ENCODE peak calls at places on chromosomes 11 and 22, in ten cellular contexts. Y is dorsolateral prefrontal cortex, D is fibroblast of pulmonary artery, T is stomach, F is psoas muscle, M is activated B cell treated with CpG ODN at 0.5 μM for 24 hours, Q is fibroblast of mammary gland, O is choroid plexus epithelial cell, E is fibroblast of lung, S is ovary. I is an unnamed sample.

GRCh38 chr11:102187416-102188125 is 77.3 kb downstream of the YAP1 start:
- DNase-seq in T (no peak), S (no peak), D (peak; percentile 61), Y (no peak), E (peak; percentile 87), Q (peak; percentile 66), O (peak; percentile 66), F (no peak), M (no peak), I (no peak)

GRCh38 chr22:50260801-50261614 is 475 bp downstream of the MAPK12 start:
- DNase-seq in D (peak; percentile 71), Y (no peak), O (peak; percentile 80), Q (peak; percentile 64), S (no peak), T (peak; percentile 51), M (no peak), E (peak; percentile 67), F (peak; percentile 78), I (no peak)

GRCh38 chr11:32487270-32487669 is 51.9 kb upstream of the WT1 start:
- DNase-seq in Q (no peak), F (no peak), D (peak; percentile 22), E (no peak), M (no peak), Y (no peak), O (peak; percentile 22), T (no peak), S (no peak), I (no peak)

GRCh38 chr11:79616392-79616831 is 175.6 kb upstream of the TENM4 start:
- DNase-seq in M (no peak), O (no peak), T (no peak), D (no peak), F (no peak), Q (no peak), Y (no peak), S (no peak), E (no peak), I (no peak)

GRCh38 chr22:49789289-49790141 is 38.2 kb downstream of the BRD1 start:
- DNase-seq in Y (no peak), M (no peak), D (peak; percentile 63), S (peak; percentile 57), Q (peak; percentile 55), O (peak; percentile 76), F (peak; percentile 80), T (no peak), E (peak; percentile 53), I (peak; percentile 59)

GRCh38 chr11:86802601-86803051 is 2.3 kb downstream of the PRSS23 start:
- DNase-seq in F (no peak), Y (no peak), E (peak; percentile 66), Q (peak; percentile 56), O (peak; percentile 74), S (no peak), D (peak; percentile 68), M (no peak), T (no peak), I (no peak)

GRCh38 chr22:23242473-23243001 is 62.2 kb downstream of the BCR start:
- DNase-seq in F (peak; percentile 34), E (no peak), Q (no peak), M (no peak), Y (no peak), T (no peak), O (peak; percentile 66), S (no peak), D (no peak), I (no peak)

GRCh38 chr11:58513747-58514367 is 6.0 kb upstream of the OR5B21 start:
- DNase-seq in M (no peak), F (peak; percentile 46), D (peak; percentile 80), Q (peak; percentile 75), Y (no peak), S (no peak), T (no peak), O (peak; percentile 81), E (peak; percentile 74), I (no peak)

GRCh38 chr11:65526744-65527143 is 1.9 kb downstream of the SCYL1 start:
- DNase-seq in O (no peak), T (no peak), Y (no peak), F (peak; percentile 50), D (no peak), S (no peak), Q (no peak), M (no peak), E (no peak), I (no peak)

GRCh38 chr11:65528819-65529350 is 4.0 kb downstream of the SCYL1 start:
- DNase-seq in Q (no peak), M (no peak), D (no peak), S (peak; percentile 56), T (no peak), O (no peak), E (no peak), F (peak; percentile 39), Y (no peak), I (no peak)

GRCh38 chr11:65532388-65533064 is 7.6 kb downstream of the SCYL1 start:
- DNase-seq in Q (no peak), D (no peak), Y (no peak), F (no peak), T (no peak), M (no peak), O (no peak), E (no peak), S (peak; percentile 53), I (no peak)

GRCh38 chr11:65529475-65530156 is 4.7 kb downstream of the SCYL1 start:
- DNase-seq in T (no peak), Y (no peak), O (no peak), Q (peak; percentile 34), M (no peak), S (peak; percentile 68), D (no peak), F (peak; percentile 34), E (no peak), I (no peak)

DNA sequence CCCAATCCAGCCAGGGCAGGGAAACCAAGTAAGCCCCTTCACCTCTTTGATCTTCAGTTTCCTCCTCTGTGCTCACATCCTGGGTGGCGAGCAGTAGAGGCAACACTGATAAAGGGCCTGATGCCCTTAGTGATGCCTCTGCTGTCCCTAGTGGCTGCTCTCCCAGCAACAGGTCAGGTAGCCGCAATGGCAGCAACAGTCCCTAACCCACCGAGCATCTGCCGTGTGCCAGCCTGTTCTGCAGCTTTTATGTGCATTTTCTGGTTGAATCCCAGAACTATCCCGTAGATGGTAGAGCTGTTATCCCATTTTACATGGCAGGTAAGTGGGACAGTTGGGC is 5.2 kb downstream of the SCYL1 start:
- DNase-seq in O (no peak), Y (no peak), T (no peak), E (no peak), F (no peak), D (no peak), Q (no peak), M (no peak), S (no peak), I (no peak)
- TF ChIP-seq CTCF in O (peak; percentile 46), Y (no peak), T (no peak), E (peak; percentile 28), F (no peak), D (peak; percentile 28), Q (peak; percentile 21), M (no peak), S (no peak), I (peak; percentile 63)

GRCh38 chr11:27292642-27293020 is 70.4 kb downstream of the CCDC34 start:
- DNase-seq in O (no peak), Q (no peak), T (no peak), Y (no peak), M (no peak), E (no peak), S (no peak), D (no peak), F (no peak), I (no peak)

GRCh38 chr11:27293500-27294417 is 69.3 kb downstream of the CCDC34 start:
- DNase-seq in O (peak; percentile 52), T (no peak), Y (no peak), E (no peak), S (no peak), M (no peak), D (peak; percentile 22), F (no peak), Q (peak; percentile 81), I (no peak)

GRCh38 chr11:27294654-27295053 is 68.4 kb downstream of the CCDC34 start:
- DNase-seq in T (no peak), D (no peak), F (no peak), Y (no peak), Q (no peak), E (no peak), O (no peak), S (no peak), M (no peak), I (no peak)

GRCh38 chr11:27295928-27296327 is 67.1 kb downstream of the CCDC34 start:
- DNase-seq in Q (no peak), S (no peak), O (no peak), M (no peak), T (no peak), E (no peak), Y (no peak), F (no peak), D (no peak), I (no peak)

GRCh38 chr11:27296406-27296994 is 66.5 kb downstream of the CCDC34 start:
- DNase-seq in S (no peak), M (no peak), F (no peak), O (peak; percentile 84), D (peak; percentile 79), Y (no peak), Q (peak; percentile 75), E (peak; percentile 73), T (no peak), I (no peak)
- TF ChIP-seq CTCF in S (no peak), M (no peak), F (peak; percentile 78), O (peak; percentile 73), D (peak; percentile 93), Y (peak; percentile 14), Q (peak; percentile 87), E (peak; percentile 81), T (peak; percentile 53), I (peak; percentile 72)

GRCh38 chr11:28671326-28671725 is 563.1 kb downstream of the METTL15 start:
- DNase-seq in Q (no peak), S (no peak), E (no peak), F (no peak), O (no peak), D (no peak), T (no peak), Y (no peak), M (no peak), I (no peak)

DNA sequence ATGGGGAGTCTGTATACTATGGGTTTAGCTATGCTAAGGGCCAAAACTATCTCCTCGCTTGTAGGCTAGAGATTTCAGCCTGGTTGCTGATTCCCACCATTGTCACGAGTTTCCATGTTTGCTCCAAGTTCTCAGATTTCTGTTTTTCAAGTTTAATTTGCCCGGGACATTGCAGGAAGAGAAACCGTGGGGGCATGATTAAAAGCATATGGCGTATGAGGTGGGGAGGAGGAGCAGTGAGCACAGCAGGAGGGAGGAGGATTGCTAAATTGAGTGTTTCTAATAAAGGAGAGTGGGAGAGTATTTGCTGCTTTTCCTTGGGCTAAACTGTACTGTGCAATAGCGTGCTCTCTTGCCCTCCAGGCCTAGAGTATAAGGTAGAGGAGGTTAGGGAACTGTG is 558.4 kb downstream of the METTL15 start:
- DNase-seq in Q (peak; percentile 79), D (no peak), Y (no peak), O (peak; percentile 70), F (no peak), E (peak; percentile 10), M (no peak), S (no peak), T (no peak), I (no peak)
- TF ChIP-seq CTCF in Q (no peak), D (no peak), Y (no peak), O (no peak), F (no peak), E (no peak), M (no peak), S (no peak), T (no peak), I (no peak)

GRCh38 chr11:19407692-19408091 is 166.9 kb upstream of the E2F8 start:
- DNase-seq in F (no peak), Y (no peak), O (no peak), E (no peak), S (no peak), D (no peak), M (no peak), Q (no peak), T (no peak), I (no peak)

GRCh38 chr11:19404787-19405186 is 164.0 kb upstream of the E2F8 start:
- DNase-seq in M (no peak), T (no peak), Q (no peak), S (no peak), F (no peak), D (no peak), Y (no peak), O (no peak), E (no peak), I (no peak)

GRCh38 chr11:19403196-19403895 is 162.6 kb upstream of the E2F8 start:
- DNase-seq in S (no peak), F (no peak), Y (no peak), M (no peak), O (no peak), D (no peak), T (no peak), Q (no peak), E (no peak), I (no peak)

GRCh38 chr11:19409307-19409706 is 168.6 kb upstream of the E2F8 start:
- DNase-seq in D (no peak), F (no peak), S (no peak), T (no peak), Y (no peak), O (no peak), M (no peak), E (no peak), Q (no peak), I (no peak)

GRCh38 chr11:19405966-19406365 is 165.2 kb upstream of the E2F8 start:
- DNase-seq in O (no peak), Q (no peak), Y (no peak), T (no peak), E (no peak), S (no peak), D (no peak), M (no peak), F (no peak), I (no peak)
- TF ChIP-seq CTCF in O (no peak), Q (no peak), Y (no peak), T (no peak), E (no peak), S (no peak), D (no peak), M (no peak), F (no peak), I (no peak)

I was measured in type B pancreatic cell.